ENCODE peak calls at places on chromosomes 4 and X, in ten cellular contexts. One of them, this sample, is unnamed.

GRCh38 chr4:38867478-38868054 is at the start of gene FAM114A1:
- DNase-seq in GM20000: peak
- DNase-seq in CD4-positive, alpha-beta T cell: no peak
- DNase-seq in upper lobe of right lung: peak
- DNase-seq in IMR-90: peak
- DNase-seq in lower lobe of right lung: peak
- DNase-seq in fibroblast of the aortic adventitia: peak
- DNase-seq in ascending aorta: peak
- DNase-seq in bronchial epithelial cell: peak
- DNase-seq in A549: peak
- DNase-seq in this sample: peak

GRCh38 chr4:134773497-134774000 is 572.0 kb upstream of the PABPC4L start:
- DNase-seq in GM20000: no peak
- DNase-seq in CD4-positive, alpha-beta T cell: no peak
- DNase-seq in upper lobe of right lung: peak
- DNase-seq in IMR-90: no peak
- DNase-seq in lower lobe of right lung: no peak
- DNase-seq in fibroblast of the aortic adventitia: no peak
- DNase-seq in ascending aorta: no peak
- DNase-seq in bronchial epithelial cell: no peak
- DNase-seq in A549: no peak
- DNase-seq in this sample: no peak

GRCh38 chrX:112081781-112082482 is 644 bp downstream of the TRPC5 start:
- DNase-seq in GM20000: no peak
- DNase-seq in CD4-positive, alpha-beta T cell: no peak
- DNase-seq in upper lobe of right lung: no peak
- DNase-seq in IMR-90: no peak
- DNase-seq in lower lobe of right lung: no peak
- DNase-seq in fibroblast of the aortic adventitia: no peak
- DNase-seq in ascending aorta: no peak
- DNase-seq in bronchial epithelial cell: no peak
- DNase-seq in A549: no peak
- DNase-seq in this sample: no peak

GRCh38 chr4:77065382-77065781 is 10.4 kb downstream of the CCNI start:
- DNase-seq in GM20000: no peak
- DNase-seq in CD4-positive, alpha-beta T cell: no peak
- DNase-seq in upper lobe of right lung: no peak
- DNase-seq in IMR-90: peak
- DNase-seq in lower lobe of right lung: no peak
- DNase-seq in fibroblast of the aortic adventitia: no peak
- DNase-seq in ascending aorta: no peak
- DNase-seq in bronchial epithelial cell: no peak
- DNase-seq in A549: no peak
- DNase-seq in this sample: no peak

GRCh38 chr4:87973283-87974169 is 2.0 kb upstream of the SPP1 start:
- DNase-seq in GM20000: peak
- DNase-seq in CD4-positive, alpha-beta T cell: peak
- DNase-seq in upper lobe of right lung: no peak
- DNase-seq in IMR-90: peak
- DNase-seq in lower lobe of right lung: peak
- DNase-seq in fibroblast of the aortic adventitia: peak
- DNase-seq in ascending aorta: peak
- DNase-seq in bronchial epithelial cell: peak
- DNase-seq in A549: peak
- DNase-seq in this sample: no peak

GRCh38 chrX:109954333-109954732 is 48.6 kb upstream of the TMEM164 start:
- DNase-seq in GM20000: no peak
- DNase-seq in CD4-positive, alpha-beta T cell: no peak
- DNase-seq in upper lobe of right lung: no peak
- DNase-seq in IMR-90: no peak
- DNase-seq in lower lobe of right lung: no peak
- DNase-seq in fibroblast of the aortic adventitia: peak
- DNase-seq in ascending aorta: no peak
- DNase-seq in bronchial epithelial cell: peak
- DNase-seq in A549: no peak
- DNase-seq in this sample: no peak

GRCh38 chrX:119688856-119689455 is 4.0 kb downstream of the SEPTIN6 start:
- DNase-seq in GM20000: no peak
- DNase-seq in CD4-positive, alpha-beta T cell: no peak
- DNase-seq in upper lobe of right lung: no peak
- DNase-seq in IMR-90: no peak
- DNase-seq in lower lobe of right lung: no peak
- DNase-seq in fibroblast of the aortic adventitia: no peak
- DNase-seq in ascending aorta: no peak
- DNase-seq in bronchial epithelial cell: no peak
- DNase-seq in A549: no peak
- DNase-seq in this sample: no peak

GRCh38 chr4:35503435-35503834 is 740.9 kb downstream of the ARAP2 start:
- DNase-seq in GM20000: no peak
- DNase-seq in CD4-positive, alpha-beta T cell: no peak
- DNase-seq in upper lobe of right lung: no peak
- DNase-seq in IMR-90: no peak
- DNase-seq in lower lobe of right lung: no peak
- DNase-seq in fibroblast of the aortic adventitia: no peak
- DNase-seq in ascending aorta: no peak
- DNase-seq in bronchial epithelial cell: no peak
- DNase-seq in A549: no peak
- DNase-seq in this sample: no peak

GRCh38 chr4:74671074-74671698 is 123.1 kb downstream of the BTC start:
- DNase-seq in GM20000: peak
- DNase-seq in CD4-positive, alpha-beta T cell: peak
- DNase-seq in upper lobe of right lung: no peak
- DNase-seq in IMR-90: peak
- DNase-seq in lower lobe of right lung: no peak
- DNase-seq in fibroblast of the aortic adventitia: peak
- DNase-seq in ascending aorta: no peak
- DNase-seq in bronchial epithelial cell: peak
- DNase-seq in A549: peak
- DNase-seq in this sample: peak

GRCh38 chr4:26141916-26142638 is 178.7 kb upstream of the RBPJ start:
- DNase-seq in GM20000: no peak
- DNase-seq in CD4-positive, alpha-beta T cell: no peak
- DNase-seq in upper lobe of right lung: no peak
- DNase-seq in IMR-90: peak
- DNase-seq in lower lobe of right lung: no peak
- DNase-seq in fibroblast of the aortic adventitia: peak
- DNase-seq in ascending aorta: peak
- DNase-seq in bronchial epithelial cell: no peak
- DNase-seq in A549: no peak
- DNase-seq in this sample: peak

GRCh38 chrX:141439651-141440050 is 144.9 kb downstream of the SPANXA1 start:
- DNase-seq in GM20000: no peak
- DNase-seq in CD4-positive, alpha-beta T cell: no peak
- DNase-seq in upper lobe of right lung: no peak
- DNase-seq in IMR-90: peak
- DNase-seq in lower lobe of right lung: no peak
- DNase-seq in fibroblast of the aortic adventitia: peak
- DNase-seq in ascending aorta: no peak
- DNase-seq in bronchial epithelial cell: no peak
- DNase-seq in A549: no peak
- DNase-seq in this sample: no peak

GRCh38 chr4:173337463-173337862 is 3.3 kb upstream of the HMGB2 start:
- DNase-seq in GM20000: no peak
- DNase-seq in CD4-positive, alpha-beta T cell: no peak
- DNase-seq in upper lobe of right lung: no peak
- DNase-seq in IMR-90: peak
- DNase-seq in lower lobe of right lung: no peak
- DNase-seq in fibroblast of the aortic adventitia: no peak
- DNase-seq in ascending aorta: no peak
- DNase-seq in bronchial epithelial cell: no peak
- DNase-seq in A549: no peak
- DNase-seq in this sample: no peak

GRCh38 chrX:93594780-93595179 is 78.6 kb downstream of the NAP1L3 start:
- DNase-seq in GM20000: no peak
- DNase-seq in CD4-positive, alpha-beta T cell: no peak
- DNase-seq in upper lobe of right lung: no peak
- DNase-seq in IMR-90: no peak
- DNase-seq in lower lobe of right lung: no peak
- DNase-seq in fibroblast of the aortic adventitia: no peak
- DNase-seq in ascending aorta: no peak
- DNase-seq in bronchial epithelial cell: no peak
- DNase-seq in A549: no peak
- DNase-seq in this sample: no peak

GRCh38 chr4:19177616-19178015 is 1074.1 kb upstream of the SLIT2 start:
- DNase-seq in GM20000: no peak
- DNase-seq in CD4-positive, alpha-beta T cell: no peak
- DNase-seq in upper lobe of right lung: no peak
- DNase-seq in IMR-90: peak
- DNase-seq in lower lobe of right lung: no peak
- DNase-seq in fibroblast of the aortic adventitia: no peak
- DNase-seq in ascending aorta: no peak
- DNase-seq in bronchial epithelial cell: no peak
- DNase-seq in A549: no peak
- DNase-seq in this sample: no peak

GRCh38 chr4:16104520-16104919 is 20.7 kb upstream of the PROM1 start:
- DNase-seq in GM20000: no peak
- DNase-seq in CD4-positive, alpha-beta T cell: no peak
- DNase-seq in upper lobe of right lung: no peak
- DNase-seq in IMR-90: no peak
- DNase-seq in lower lobe of right lung: no peak
- DNase-seq in fibroblast of the aortic adventitia: no peak
- DNase-seq in ascending aorta: no peak
- DNase-seq in bronchial epithelial cell: no peak
- DNase-seq in A549: no peak
- DNase-seq in this sample: no peak

GRCh38 chr4:41129936-41130440 is 84.4 kb downstream of the APBB2 start:
- DNase-seq in GM20000: no peak
- DNase-seq in CD4-positive, alpha-beta T cell: no peak
- DNase-seq in upper lobe of right lung: no peak
- DNase-seq in IMR-90: no peak
- DNase-seq in lower lobe of right lung: no peak
- DNase-seq in fibroblast of the aortic adventitia: no peak
- DNase-seq in ascending aorta: no peak
- DNase-seq in bronchial epithelial cell: no peak
- DNase-seq in A549: no peak
- DNase-seq in this sample: no peak

GRCh38 chrX:143788265-143788664 is 67.7 kb upstream of the SPANXN2 start:
- DNase-seq in GM20000: no peak
- DNase-seq in CD4-positive, alpha-beta T cell: no peak
- DNase-seq in upper lobe of right lung: no peak
- DNase-seq in IMR-90: no peak
- DNase-seq in lower lobe of right lung: no peak
- DNase-seq in fibroblast of the aortic adventitia: peak
- DNase-seq in ascending aorta: no peak
- DNase-seq in bronchial epithelial cell: peak
- DNase-seq in A549: no peak
- DNase-seq in this sample: no peak
- TF ChIP-seq CTCF in GM20000: no peak
- TF ChIP-seq CTCF in CD4-positive, alpha-beta T cell: no peak
- TF ChIP-seq CTCF in upper lobe of right lung: peak
- TF ChIP-seq CTCF in IMR-90: peak
- TF ChIP-seq CTCF in lower lobe of right lung: peak
- TF ChIP-seq CTCF in fibroblast of the aortic adventitia: peak
- TF ChIP-seq CTCF in ascending aorta: no peak
- TF ChIP-seq CTCF in bronchial epithelial cell: peak
- TF ChIP-seq CTCF in A549: peak
- TF ChIP-seq CTCF in this sample: no peak

GRCh38 chrX:7641141-7641540 is 201.8 kb upstream of the VCX start:
- DNase-seq in GM20000: no peak
- DNase-seq in CD4-positive, alpha-beta T cell: no peak
- DNase-seq in upper lobe of right lung: no peak
- DNase-seq in IMR-90: no peak
- DNase-seq in lower lobe of right lung: no peak
- DNase-seq in fibroblast of the aortic adventitia: no peak
- DNase-seq in ascending aorta: no peak
- DNase-seq in bronchial epithelial cell: no peak
- DNase-seq in A549: no peak
- DNase-seq in this sample: no peak

GRCh38 chrX:7640392-7640791 is 202.6 kb upstream of the VCX start:
- DNase-seq in GM20000: no peak
- DNase-seq in CD4-positive, alpha-beta T cell: no peak
- DNase-seq in upper lobe of right lung: no peak
- DNase-seq in IMR-90: no peak
- DNase-seq in lower lobe of right lung: no peak
- DNase-seq in fibroblast of the aortic adventitia: no peak
- DNase-seq in ascending aorta: no peak
- DNase-seq in bronchial epithelial cell: no peak
- DNase-seq in A549: no peak
- DNase-seq in this sample: no peak

DNA sequence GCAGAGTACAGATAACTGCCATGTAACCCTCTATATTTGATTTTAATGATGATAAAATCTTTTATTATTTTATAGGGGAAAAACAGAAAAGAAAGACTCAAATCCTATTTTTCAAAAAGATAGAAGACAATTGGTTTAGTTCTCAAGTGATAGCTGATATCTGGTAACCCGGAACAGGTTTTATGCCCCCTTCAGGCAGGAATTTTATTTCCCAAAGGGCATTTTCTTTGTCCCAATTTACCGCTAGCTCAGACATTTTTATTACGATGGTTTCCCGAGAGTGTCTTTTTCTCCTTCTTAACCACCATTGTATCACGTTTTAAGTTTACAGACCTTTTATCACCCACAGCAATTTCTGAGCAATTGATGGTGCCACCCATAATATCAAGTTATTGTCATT is 204.9 kb upstream of the VCX start:
- DNase-seq in GM20000: no peak
- DNase-seq in CD4-positive, alpha-beta T cell: no peak
- DNase-seq in upper lobe of right lung: no peak
- DNase-seq in IMR-90: no peak
- DNase-seq in lower lobe of right lung: no peak
- DNase-seq in fibroblast of the aortic adventitia: no peak
- DNase-seq in ascending aorta: no peak
- DNase-seq in bronchial epithelial cell: no peak
- DNase-seq in A549: no peak
- DNase-seq in this sample: no peak
- TF ChIP-seq CTCF in GM20000: no peak
- TF ChIP-seq CTCF in CD4-positive, alpha-beta T cell: no peak
- TF ChIP-seq CTCF in upper lobe of right lung: no peak
- TF ChIP-seq CTCF in IMR-90: no peak
- TF ChIP-seq CTCF in lower lobe of right lung: no peak
- TF ChIP-seq CTCF in fibroblast of the aortic adventitia: no peak
- TF ChIP-seq CTCF in ascending aorta: no peak
- TF ChIP-seq CTCF in bronchial epithelial cell: no peak
- TF ChIP-seq CTCF in A549: no peak
- TF ChIP-seq CTCF in this sample: no peak

GRCh38 chr4:180589575-180589974 is 1653.6 kb upstream of the TENM3 start:
- DNase-seq in GM20000: no peak
- DNase-seq in CD4-positive, alpha-beta T cell: no peak
- DNase-seq in upper lobe of right lung: no peak
- DNase-seq in IMR-90: no peak
- DNase-seq in lower lobe of right lung: no peak
- DNase-seq in fibroblast of the aortic adventitia: no peak
- DNase-seq in ascending aorta: no peak
- DNase-seq in bronchial epithelial cell: no peak
- DNase-seq in A549: no peak
- DNase-seq in this sample: no peak

GRCh38 chr4:180587379-180587778 is 1655.8 kb upstream of the TENM3 start:
- DNase-seq in GM20000: no peak
- DNase-seq in CD4-positive, alpha-beta T cell: no peak
- DNase-seq in upper lobe of right lung: no peak
- DNase-seq in IMR-90: no peak
- DNase-seq in lower lobe of right lung: no peak
- DNase-seq in fibroblast of the aortic adventitia: no peak
- DNase-seq in ascending aorta: no peak
- DNase-seq in bronchial epithelial cell: no peak
- DNase-seq in A549: no peak
- DNase-seq in this sample: no peak
- TF ChIP-seq CTCF in GM20000: no peak
- TF ChIP-seq CTCF in CD4-positive, alpha-beta T cell: no peak
- TF ChIP-seq CTCF in upper lobe of right lung: no peak
- TF ChIP-seq CTCF in IMR-90: no peak
- TF ChIP-seq CTCF in lower lobe of right lung: no peak
- TF ChIP-seq CTCF in fibroblast of the aortic adventitia: no peak
- TF ChIP-seq CTCF in ascending aorta: no peak
- TF ChIP-seq CTCF in bronchial epithelial cell: no peak
- TF ChIP-seq CTCF in A549: no peak
- TF ChIP-seq CTCF in this sample: no peak

GRCh38 chr4:5967783-5968182 is 50.4 kb downstream of the C4orf50 start:
- DNase-seq in GM20000: no peak
- DNase-seq in CD4-positive, alpha-beta T cell: no peak
- DNase-seq in upper lobe of right lung: peak
- DNase-seq in IMR-90: no peak
- DNase-seq in lower lobe of right lung: no peak
- DNase-seq in fibroblast of the aortic adventitia: no peak
- DNase-seq in ascending aorta: no peak
- DNase-seq in bronchial epithelial cell: no peak
- DNase-seq in A549: no peak
- DNase-seq in this sample: no peak
- TF ChIP-seq CTCF in GM20000: no peak
- TF ChIP-seq CTCF in CD4-positive, alpha-beta T cell: no peak
- TF ChIP-seq CTCF in upper lobe of right lung: no peak
- TF ChIP-seq CTCF in IMR-90: no peak
- TF ChIP-seq CTCF in lower lobe of right lung: no peak
- TF ChIP-seq CTCF in fibroblast of the aortic adventitia: no peak
- TF ChIP-seq CTCF in ascending aorta: no peak
- TF ChIP-seq CTCF in bronchial epithelial cell: no peak
- TF ChIP-seq CTCF in A549: no peak
- TF ChIP-seq CTCF in this sample: no peak

This sample was measured in CD14-positive monocyte.